ENCODE peak calls at places on chromosomes 6 and 20, in five cellular contexts. One of them, this sample, is unnamed.

GRCh38 chr20:19960745-19961144 is 56.4 kb upstream of the NAA20 start:
- DNase-seq in heart right ventricle: no peak
- DNase-seq in ovary: no peak
- DNase-seq in mammary epithelial cell: no peak
- DNase-seq in upper lobe of left lung: no peak
- DNase-seq in this sample: no peak

GRCh38 chr6:21895591-21895990 is 302.0 kb downstream of the SOX4 start:
- DNase-seq in ovary: no peak
- DNase-seq in heart right ventricle: no peak
- DNase-seq in mammary epithelial cell: no peak
- DNase-seq in upper lobe of left lung: no peak
- DNase-seq in this sample: no peak

GRCh38 chr20:61613885-61614284 is 361.8 kb downstream of the CDH4 start:
- DNase-seq in heart right ventricle: no peak
- DNase-seq in mammary epithelial cell: no peak
- DNase-seq in ovary: no peak
- DNase-seq in upper lobe of left lung: no peak
- DNase-seq in this sample: no peak

GRCh38 chr20:33518071-33518470 is 28.2 kb downstream of the CBFA2T2 start:
- DNase-seq in upper lobe of left lung: no peak
- DNase-seq in mammary epithelial cell: peak
- DNase-seq in heart right ventricle: no peak
- DNase-seq in ovary: no peak
- DNase-seq in this sample: no peak

GRCh38 chr6:119308048-119308570 is 41.5 kb downstream of the MAN1A1 start:
- DNase-seq in ovary: no peak
- DNase-seq in mammary epithelial cell: peak
- DNase-seq in heart right ventricle: no peak
- DNase-seq in upper lobe of left lung: no peak
- DNase-seq in this sample: no peak

GRCh38 chr20:57999465-58000111 is 228.9 kb downstream of the ANKRD60 start:
- DNase-seq in heart right ventricle: no peak
- DNase-seq in mammary epithelial cell: no peak
- DNase-seq in ovary: no peak
- DNase-seq in upper lobe of left lung: no peak
- DNase-seq in this sample: no peak

GRCh38 chr6:116941727-116942126 is 64.7 kb downstream of the RFX6 start:
- DNase-seq in upper lobe of left lung: no peak
- DNase-seq in mammary epithelial cell: no peak
- DNase-seq in ovary: no peak
- DNase-seq in heart right ventricle: no peak
- DNase-seq in this sample: no peak

GRCh38 chr20:35297153-35297552 is 4.9 kb upstream of the FAM83C start:
- DNase-seq in mammary epithelial cell: no peak
- DNase-seq in heart right ventricle: no peak
- DNase-seq in ovary: peak
- DNase-seq in upper lobe of left lung: no peak
- DNase-seq in this sample: no peak

GRCh38 chr20:33789109-33789857 is 21.9 kb upstream of the CHMP4B start:
- DNase-seq in ovary: peak
- DNase-seq in heart right ventricle: no peak
- DNase-seq in mammary epithelial cell: peak
- DNase-seq in upper lobe of left lung: no peak
- DNase-seq in this sample: no peak

GRCh38 chr20:21510414-21510971 is 3.4 kb downstream of the NKX2-2 start:
- DNase-seq in mammary epithelial cell: no peak
- DNase-seq in upper lobe of left lung: peak
- DNase-seq in ovary: no peak
- DNase-seq in heart right ventricle: no peak
- DNase-seq in this sample: no peak

GRCh38 chr6:147194652-147195403 is 9.4 kb upstream of the STXBP5 start:
- DNase-seq in upper lobe of left lung: no peak
- DNase-seq in ovary: no peak
- DNase-seq in heart right ventricle: no peak
- DNase-seq in mammary epithelial cell: peak
- DNase-seq in this sample: no peak

GRCh38 chr6:53373638-53374037 is 24.9 kb upstream of the ELOVL5 start:
- DNase-seq in heart right ventricle: no peak
- DNase-seq in upper lobe of left lung: no peak
- DNase-seq in mammary epithelial cell: peak
- DNase-seq in ovary: no peak
- DNase-seq in this sample: no peak

GRCh38 chr6:79170915-79171314 is 63.6 kb downstream of the HMGN3 start:
- DNase-seq in upper lobe of left lung: no peak
- DNase-seq in mammary epithelial cell: peak
- DNase-seq in heart right ventricle: no peak
- DNase-seq in ovary: no peak
- DNase-seq in this sample: no peak

GRCh38 chr6:154093231-154094044 is 54.4 kb downstream of the OPRM1 start:
- DNase-seq in mammary epithelial cell: no peak
- DNase-seq in heart right ventricle: no peak
- DNase-seq in ovary: no peak
- DNase-seq in upper lobe of left lung: no peak
- DNase-seq in this sample: no peak

GRCh38 chr6:90611543-90611864 is 24.6 kb upstream of the MAP3K7 start:
- DNase-seq in ovary: no peak
- DNase-seq in upper lobe of left lung: no peak
- DNase-seq in mammary epithelial cell: no peak
- DNase-seq in heart right ventricle: no peak
- DNase-seq in this sample: no peak

GRCh38 chr6:52141596-52141995 is 44.6 kb upstream of the IL17A start:
- DNase-seq in mammary epithelial cell: no peak
- DNase-seq in heart right ventricle: no peak
- DNase-seq in upper lobe of left lung: no peak
- DNase-seq in ovary: no peak
- DNase-seq in this sample: no peak

GRCh38 chr20:36399147-36399968 is 93.2 kb downstream of the DLGAP4 start:
- DNase-seq in ovary: no peak
- DNase-seq in heart right ventricle: no peak
- DNase-seq in upper lobe of left lung: no peak
- DNase-seq in mammary epithelial cell: peak
- DNase-seq in this sample: peak

GRCh38 chr6:161545741-161546140 is 271.9 kb upstream of the AGPAT4 start:
- DNase-seq in heart right ventricle: no peak
- DNase-seq in upper lobe of left lung: no peak
- DNase-seq in ovary: no peak
- DNase-seq in mammary epithelial cell: no peak
- DNase-seq in this sample: no peak

GRCh38 chr20:16419138-16419715 is 154.0 kb downstream of the KIF16B start:
- DNase-seq in mammary epithelial cell: peak
- DNase-seq in heart right ventricle: no peak
- DNase-seq in ovary: no peak
- DNase-seq in upper lobe of left lung: no peak
- DNase-seq in this sample: no peak

GRCh38 chr6:89145461-89145961 is 344 bp upstream of the PM20D2 start:
- DNase-seq in upper lobe of left lung: no peak
- DNase-seq in ovary: no peak
- DNase-seq in mammary epithelial cell: peak
- DNase-seq in heart right ventricle: no peak
- DNase-seq in this sample: no peak

GRCh38 chr6:87941556-87942358 is 105.9 kb upstream of the SPACA1 start:
- DNase-seq in heart right ventricle: no peak
- DNase-seq in mammary epithelial cell: no peak
- DNase-seq in upper lobe of left lung: no peak
- DNase-seq in ovary: no peak
- DNase-seq in this sample: no peak

GRCh38 chr6:89270951-89271721 is 44.0 kb downstream of the GABRR2 start:
- DNase-seq in heart right ventricle: no peak
- DNase-seq in mammary epithelial cell: no peak
- DNase-seq in ovary: no peak
- DNase-seq in upper lobe of left lung: no peak
- DNase-seq in this sample: no peak

GRCh38 chr6:7821426-7821825 is 89.2 kb downstream of the TXNDC5 start:
- DNase-seq in upper lobe of left lung: no peak
- DNase-seq in mammary epithelial cell: no peak
- DNase-seq in ovary: no peak
- DNase-seq in heart right ventricle: no peak
- DNase-seq in this sample: no peak

GRCh38 chr6:164926686-164927085 is 382.7 kb downstream of the C6orf118 start:
- DNase-seq in mammary epithelial cell: no peak
- DNase-seq in ovary: no peak
- DNase-seq in heart right ventricle: no peak
- DNase-seq in upper lobe of left lung: no peak
- DNase-seq in this sample: no peak

GRCh38 chr6:37429352-37429750 is 3.7 kb upstream of the CMTR1 start:
- DNase-seq in mammary epithelial cell: no peak
- DNase-seq in heart right ventricle: no peak
- DNase-seq in upper lobe of left lung: no peak
- DNase-seq in ovary: no peak
- DNase-seq in this sample: no peak

GRCh38 chr6:80404889-80405288 is 298.4 kb downstream of the BCKDHB start:
- DNase-seq in upper lobe of left lung: no peak
- DNase-seq in ovary: no peak
- DNase-seq in heart right ventricle: no peak
- DNase-seq in mammary epithelial cell: no peak
- DNase-seq in this sample: no peak

GRCh38 chr6:135113855-135114254 is 59.2 kb upstream of the HBS1L start:
- DNase-seq in ovary: no peak
- DNase-seq in mammary epithelial cell: no peak
- DNase-seq in upper lobe of left lung: no peak
- DNase-seq in heart right ventricle: no peak
- DNase-seq in this sample: no peak

GRCh38 chr6:135116566-135116965 is 61.9 kb upstream of the HBS1L start:
- DNase-seq in heart right ventricle: no peak
- DNase-seq in upper lobe of left lung: no peak
- DNase-seq in mammary epithelial cell: no peak
- DNase-seq in ovary: no peak
- DNase-seq in this sample: no peak

GRCh38 chr6:135117413-135117968 is 62.9 kb upstream of the HBS1L start:
- DNase-seq in upper lobe of left lung: no peak
- DNase-seq in mammary epithelial cell: no peak
- DNase-seq in ovary: no peak
- DNase-seq in heart right ventricle: no peak
- DNase-seq in this sample: no peak

GRCh38 chr6:135115411-135116293 is 61.0 kb upstream of the HBS1L start:
- DNase-seq in heart right ventricle: no peak
- DNase-seq in mammary epithelial cell: no peak
- DNase-seq in upper lobe of left lung: no peak
- DNase-seq in ovary: no peak
- DNase-seq in this sample: no peak

DNA sequence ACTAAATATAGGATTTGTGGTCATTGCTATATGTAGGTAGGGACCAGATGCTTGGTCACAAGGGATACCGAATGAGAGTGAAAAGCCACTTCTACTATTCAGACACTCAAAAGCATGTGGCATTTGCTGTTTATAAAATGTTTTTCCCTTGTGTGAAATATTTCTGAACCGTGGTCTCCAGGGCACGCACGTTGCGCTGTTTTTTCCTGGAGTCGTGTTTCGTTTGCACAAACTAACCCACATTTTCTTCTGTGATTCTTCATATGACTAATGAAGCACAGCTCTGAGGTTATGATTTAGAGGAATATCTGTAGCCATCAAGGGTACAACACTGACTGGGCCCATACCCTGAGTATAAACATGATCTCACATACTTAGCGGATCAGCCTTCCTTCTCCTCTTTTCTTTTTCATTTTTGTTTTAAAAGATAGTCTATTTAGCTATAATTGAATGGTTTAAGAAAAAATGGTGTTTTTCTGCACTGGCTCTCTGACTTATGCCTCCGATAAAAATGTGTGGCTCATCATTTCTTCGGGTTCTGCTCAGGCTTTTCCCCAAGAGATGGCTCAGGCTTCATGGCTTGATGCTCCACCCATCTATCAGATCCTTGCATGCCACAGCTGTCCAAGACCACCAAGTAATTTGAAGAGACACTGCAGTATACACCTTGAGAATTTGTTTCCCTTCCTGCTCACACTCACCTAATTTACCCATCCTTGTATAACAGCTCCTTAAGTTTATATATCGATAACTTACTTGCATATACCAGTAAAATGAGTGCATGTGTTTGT is 59.9 kb upstream of the HBS1L start:
- DNase-seq in heart right ventricle: no peak
- DNase-seq in ovary: no peak
- DNase-seq in mammary epithelial cell: no peak
- DNase-seq in upper lobe of left lung: no peak
- DNase-seq in this sample: no peak
- H3K27ac ChIP-seq in heart right ventricle: no peak
- H3K27ac ChIP-seq in ovary: no peak
- H3K27ac ChIP-seq in mammary epithelial cell: no peak
- H3K27ac ChIP-seq in upper lobe of left lung: no peak
- H3K27ac ChIP-seq in this sample: no peak

GRCh38 chr20:25309395-25310267 is 61.7 kb downstream of the PYGB start:
- DNase-seq in upper lobe of left lung: no peak
- DNase-seq in mammary epithelial cell: peak
- DNase-seq in ovary: peak
- DNase-seq in heart right ventricle: no peak
- DNase-seq in this sample: no peak
- H3K27ac ChIP-seq in upper lobe of left lung: peak
- H3K27ac ChIP-seq in mammary epithelial cell: peak
- H3K27ac ChIP-seq in ovary: peak
- H3K27ac ChIP-seq in heart right ventricle: peak
- H3K27ac ChIP-seq in this sample: peak

DNA sequence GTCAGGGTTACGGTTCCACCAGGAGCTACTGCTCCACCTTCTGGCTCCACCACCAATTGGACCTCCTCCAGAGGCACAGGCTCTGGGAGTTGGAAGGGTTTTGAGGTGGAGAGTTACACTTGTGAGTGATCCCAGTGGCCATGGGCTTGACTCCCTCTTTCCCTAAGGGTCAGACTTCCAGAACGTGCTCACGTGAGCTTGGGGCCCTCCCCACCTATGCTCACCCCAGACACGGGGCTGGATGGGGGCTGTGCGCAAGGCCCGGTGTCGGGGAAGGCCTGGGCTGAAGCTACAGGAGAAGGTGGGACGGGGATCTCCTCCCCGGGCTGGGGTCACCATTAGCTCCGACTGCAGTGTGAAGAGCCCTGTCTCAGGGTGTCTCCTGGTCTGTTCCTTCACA is 1.4 kb downstream of the AGER start:
- DNase-seq in ovary: no peak
- DNase-seq in heart right ventricle: no peak
- DNase-seq in upper lobe of left lung: peak
- DNase-seq in mammary epithelial cell: no peak
- DNase-seq in this sample: no peak
- H3K27ac ChIP-seq in ovary: no peak
- H3K27ac ChIP-seq in heart right ventricle: peak
- H3K27ac ChIP-seq in upper lobe of left lung: peak
- H3K27ac ChIP-seq in mammary epithelial cell: no peak
- H3K27ac ChIP-seq in this sample: no peak

GRCh38 chr6:125793280-125793679 is 2.5 kb downstream of the NCOA7 start:
- DNase-seq in heart right ventricle: no peak
- DNase-seq in ovary: no peak
- DNase-seq in mammary epithelial cell: no peak
- DNase-seq in upper lobe of left lung: no peak
- DNase-seq in this sample: no peak

GRCh38 chr6:125793863-125794262 is 3.1 kb downstream of the NCOA7 start:
- DNase-seq in upper lobe of left lung: no peak
- DNase-seq in heart right ventricle: no peak
- DNase-seq in ovary: no peak
- DNase-seq in mammary epithelial cell: peak
- DNase-seq in this sample: no peak

GRCh38 chr6:125797120-125797933 is 6.6 kb downstream of the NCOA7 start:
- DNase-seq in mammary epithelial cell: no peak
- DNase-seq in heart right ventricle: no peak
- DNase-seq in upper lobe of left lung: no peak
- DNase-seq in ovary: no peak
- DNase-seq in this sample: no peak

GRCh38 chr6:125794342-125795137 is 3.8 kb downstream of the NCOA7 start:
- DNase-seq in upper lobe of left lung: no peak
- DNase-seq in mammary epithelial cell: peak
- DNase-seq in heart right ventricle: no peak
- DNase-seq in ovary: no peak
- DNase-seq in this sample: no peak

GRCh38 chr6:125795301-125795700 is 4.5 kb downstream of the NCOA7 start:
- DNase-seq in mammary epithelial cell: no peak
- DNase-seq in ovary: no peak
- DNase-seq in heart right ventricle: no peak
- DNase-seq in upper lobe of left lung: no peak
- DNase-seq in this sample: no peak
- H3K27ac ChIP-seq in mammary epithelial cell: no peak
- H3K27ac ChIP-seq in ovary: no peak
- H3K27ac ChIP-seq in heart right ventricle: no peak
- H3K27ac ChIP-seq in upper lobe of left lung: peak
- H3K27ac ChIP-seq in this sample: peak

This sample was measured in substantia nigra.